ENCODE peak calls at places on chromosomes 7 and 10, in four cellular contexts. A is K562, V is SK-N-SH, J is HCT116. I is an unnamed sample.

GRCh38 chr10:103291588-103291987 is 14.7 kb downstream of the INA start:
- DNase-seq in A (no peak), V (no peak), J (no peak), I (no peak)

GRCh38 chr10:110524179-110524863 is 26.6 kb downstream of the DUSP5 start:
- DNase-seq in A (no peak), V (no peak), J (no peak), I (no peak)

GRCh38 chr7:98621573-98622482 is 4.7 kb downstream of the NPTX2 start:
- DNase-seq in A (no peak), V (peak; percentile 51), J (no peak), I (no peak)

GRCh38 chr10:35427543-35427942 is 91.2 kb downstream of the CCNY start:
- DNase-seq in A (no peak), V (no peak), J (no peak), I (no peak)

GRCh38 chr10:100827819-100828743 is 82.7 kb downstream of the PAX2 start:
- DNase-seq in A (peak; percentile 54), V (peak; percentile 91), J (no peak), I (peak; percentile 88)

GRCh38 chr7:70487526-70488285 is 644.2 kb upstream of the GALNT17 start:
- DNase-seq in A (no peak), V (no peak), J (no peak), I (no peak)

GRCh38 chr7:21939136-21939857 is 6.4 kb downstream of the CDCA7L start:
- DNase-seq in A (no peak), V (no peak), J (no peak), I (no peak)

GRCh38 chr10:22245567-22245966 is 27.8 kb upstream of the EBLN1 start:
- DNase-seq in A (no peak), V (no peak), J (no peak), I (no peak)

GRCh38 chr10:3131098-3131497 is 41.5 kb downstream of the PITRM1 start:
- DNase-seq in A (no peak), V (no peak), J (no peak), I (peak; percentile 97)

GRCh38 chr10:114087255-114087654 is 43.6 kb downstream of the ADRB1 start:
- DNase-seq in A (no peak), V (no peak), J (no peak), I (no peak)

GRCh38 chr10:103231047-103231551 is 14.6 kb upstream of the RPEL1 start:
- DNase-seq in A (no peak), V (no peak), J (peak; percentile 49), I (peak; percentile 79)

GRCh38 chr7:70134029-70134445 is 535.8 kb downstream of the AUTS2 start:
- DNase-seq in A (no peak), V (peak; percentile 60), J (no peak), I (no peak)

GRCh38 chr7:1040790-1041189 is 3.6 kb upstream of the GPR146 start:
- DNase-seq in A (no peak), V (peak; percentile 91), J (no peak), I (no peak)

GRCh38 chr10:69408318-69409175 is 8.2 kb downstream of the TACR2 start:
- DNase-seq in A (peak; percentile 99), V (peak; percentile 98), J (peak; percentile 88), I (peak; percentile 73)

GRCh38 chr10:118628397-118628796 is 32.9 kb upstream of the PRLHR start:
- DNase-seq in A (no peak), V (no peak), J (no peak), I (no peak)

GRCh38 chr7:30869794-30870491 is 41.7 kb upstream of the AQP1 start:
- DNase-seq in A (no peak), V (peak; percentile 78), J (no peak), I (no peak)

GRCh38 chr7:44930921-44931320 is 45.6 kb upstream of the PURB start:
- DNase-seq in A (no peak), V (no peak), J (no peak), I (no peak)

GRCh38 chr7:155815332-155816191 is 3.3 kb upstream of the SHH start:
- DNase-seq in A (peak; percentile 85), V (peak; percentile 77), J (no peak), I (peak; percentile 55)

GRCh38 chr7:99000196-99000903 is 122.0 kb downstream of the TRRAP start:
- DNase-seq in A (no peak), V (no peak), J (no peak), I (no peak)

GRCh38 chr7:106166651-106167342 is 54.7 kb upstream of the SYPL1 start:
- DNase-seq in A (peak; percentile 87), V (peak; percentile 73), J (peak; percentile 68), I (peak; percentile 19)

GRCh38 chr7:138070908-138071307 is 5.4 kb upstream of the AKR1D1 start:
- DNase-seq in A (no peak), V (no peak), J (no peak), I (no peak)

GRCh38 chr7:9189683-9190082 is 756.3 kb downstream of the NXPH1 start:
- DNase-seq in A (no peak), V (no peak), J (no peak), I (no peak)

GRCh38 chr7:37901890-37902524 is 14.6 kb downstream of the SFRP4 start:
- DNase-seq in A (peak; percentile 13), V (no peak), J (no peak), I (peak; percentile 23)

GRCh38 chr10:33335800-33336605 is 1.5 kb upstream of the NRP1 start:
- DNase-seq in A (no peak), V (peak; percentile 70), J (no peak), I (peak; percentile 57)

GRCh38 chr10:76034236-76035009 is 603.0 kb downstream of the LRMDA start:
- DNase-seq in A (no peak), V (peak; percentile 76), J (no peak), I (no peak)

GRCh38 chr7:63876707-63877322 is 121.8 kb upstream of the ZNF722 start:
- DNase-seq in A (no peak), V (no peak), J (no peak), I (no peak)

GRCh38 chr7:156906281-156906680 is 13.3 kb upstream of the LMBR1 start:
- DNase-seq in A (no peak), V (no peak), J (no peak), I (no peak)

GRCh38 chr10:93954726-93955363 is 38.9 kb upstream of the PLCE1 start:
- DNase-seq in A (no peak), V (no peak), J (no peak), I (no peak)

GRCh38 chr7:55130554-55131198 is 111.9 kb downstream of the EGFR start:
- DNase-seq in A (no peak), V (no peak), J (no peak), I (no peak)

GRCh38 chr7:1512781-1513656 is 8.8 kb upstream of the INTS1 start:
- DNase-seq in A (no peak), V (no peak), J (peak; percentile 77), I (peak; percentile 94)

GRCh38 chr7:87231243-87231642 is 11.7 kb upstream of the TMEM243 start:
- DNase-seq in A (no peak), V (peak; percentile 35), J (no peak), I (no peak)

GRCh38 chr7:104296900-104297299 is 31.5 kb upstream of the LHFPL3 start:
- DNase-seq in A (no peak), V (no peak), J (no peak), I (no peak)

GRCh38 chr7:104299323-104299722 is 29.1 kb upstream of the LHFPL3 start:
- DNase-seq in A (no peak), V (no peak), J (no peak), I (no peak)

GRCh38 chr7:104296266-104296665 is 32.1 kb upstream of the LHFPL3 start:
- DNase-seq in A (no peak), V (no peak), J (no peak), I (no peak)

DNA sequence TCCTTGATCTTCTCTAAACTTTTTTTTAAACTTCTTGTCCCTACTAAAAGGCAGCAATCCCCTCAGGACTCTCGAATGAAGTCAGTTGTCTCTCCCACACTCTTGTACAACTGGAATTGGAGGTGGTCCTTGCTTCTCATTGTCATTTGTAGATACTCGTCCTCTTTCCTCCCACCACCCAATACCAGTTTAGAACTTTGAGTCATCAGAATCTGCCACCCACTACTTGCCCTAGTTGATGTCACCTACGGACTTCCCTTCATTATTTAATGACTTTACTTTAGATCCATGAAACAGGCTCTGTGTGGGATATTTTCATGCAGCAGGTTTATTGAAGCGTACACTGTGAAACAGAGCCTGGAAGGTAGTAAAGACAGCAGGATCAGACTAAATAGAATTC is 28.6 kb upstream of the LHFPL3 start:
- DNase-seq in A (no peak), V (no peak), J (no peak), I (no peak)
- TF ChIP-seq JUND in A (no peak), V (no peak), J (no peak), I (no peak)

DNA sequence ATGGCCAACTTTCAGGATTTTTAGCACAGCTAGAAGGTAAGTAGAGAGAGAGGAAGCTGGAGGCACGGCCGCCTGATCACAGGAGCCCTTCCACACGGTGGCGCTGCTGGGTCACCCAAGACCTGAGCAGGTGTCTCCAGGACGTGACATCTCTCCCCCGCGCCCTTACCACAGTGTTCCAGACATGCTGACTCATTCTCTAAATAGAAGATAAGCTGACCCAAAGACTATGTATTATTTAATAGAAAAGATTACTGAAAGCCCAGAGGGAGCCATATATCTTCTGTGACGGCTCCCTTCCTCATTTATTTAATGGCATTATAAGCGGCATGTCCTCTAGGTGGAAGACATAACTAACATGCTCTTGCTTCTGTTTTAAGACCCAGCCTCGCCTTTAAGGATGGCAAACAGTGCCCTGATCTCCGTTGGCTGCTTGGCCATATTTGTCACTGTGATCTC is 26.0 kb upstream of the MALSU1 start:
- DNase-seq in A (peak; percentile 92), V (peak; percentile 80), J (peak; percentile 93), I (peak; percentile 47)
- TF ChIP-seq JUND in A (peak; percentile 95), V (peak; percentile 40), J (peak; percentile 55), I (peak; percentile 50)

GRCh38 chr7:151444632-151445031 is 4.7 kb upstream of the CRYGN start:
- DNase-seq in A (no peak), V (no peak), J (no peak), I (no peak)

GRCh38 chr7:151447901-151448260 is 7.9 kb upstream of the CRYGN start:
- DNase-seq in A (no peak), V (no peak), J (no peak), I (no peak)

GRCh38 chr7:151448261-151449252 is 8.6 kb upstream of the CRYGN start:
- DNase-seq in A (peak; percentile 88), V (peak; percentile 91), J (peak; percentile 13), I (no peak)

GRCh38 chr7:151447312-151447711 is 7.4 kb upstream of the CRYGN start:
- DNase-seq in A (no peak), V (no peak), J (no peak), I (no peak)

DNA sequence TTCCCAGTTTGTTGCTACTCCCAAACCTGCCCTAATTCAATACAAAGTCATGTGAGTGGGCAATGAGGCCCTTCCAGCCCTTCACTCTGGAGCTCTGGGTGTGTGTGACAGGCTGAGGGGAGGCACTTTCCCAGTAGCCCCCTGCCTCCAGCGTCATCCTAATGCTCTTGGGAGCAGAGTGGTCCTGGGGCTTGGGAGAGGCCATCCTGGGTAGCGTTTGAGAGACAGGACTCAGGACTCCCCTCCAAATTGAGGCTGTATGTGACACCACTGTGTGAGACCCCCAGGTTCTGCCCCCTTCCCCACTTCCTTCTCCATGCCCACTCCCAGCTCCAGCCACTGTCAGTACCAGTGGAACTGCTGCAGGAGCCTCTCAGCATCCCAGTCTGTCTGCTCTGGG is 6.5 kb upstream of the CRYGN start:
- DNase-seq in A (no peak), V (no peak), J (no peak), I (no peak)
- TF ChIP-seq JUND in A (no peak), V (no peak), J (no peak), I (no peak)

DNA sequence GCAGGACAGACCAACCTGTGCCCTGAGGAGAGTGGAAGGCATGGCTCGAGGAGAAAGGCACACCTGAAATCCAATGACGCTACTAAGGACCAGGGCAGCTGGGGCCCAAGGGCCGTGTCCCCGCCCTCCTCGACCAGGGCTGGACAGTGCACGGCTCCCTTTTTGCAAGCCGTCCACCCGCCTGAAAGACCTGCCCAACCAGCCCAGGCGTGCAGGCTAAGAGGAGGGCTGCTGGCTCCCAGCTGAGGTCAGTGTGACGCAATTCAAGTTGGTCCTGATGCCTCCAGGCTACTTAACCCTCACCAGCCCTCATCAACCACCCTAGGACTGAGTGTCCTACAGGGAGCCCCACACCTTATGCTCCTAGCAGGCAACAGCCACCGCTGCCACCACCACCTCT is 69.3 kb downstream of the DLG5 start:
- DNase-seq in A (no peak), V (no peak), J (no peak), I (peak; percentile 69)
- TF ChIP-seq JUND in A (no peak), V (no peak), J (no peak), I (peak; percentile 51)

I was measured in T47D.